ENCODE peak calls at places on chromosomes 12 and 14, in five cellular contexts. One of them, this sample, is unnamed.

GRCh38 chr12:113208041-113208934 is 13.0 kb upstream of the TPCN1 start:
- DNase-seq in CD4-positive, alpha-beta T cell: peak; percentile 39
- DNase-seq in WERI-Rb-1: no peak
- DNase-seq in type B pancreatic cell: no peak
- DNase-seq in stomach: peak; percentile 35
- DNase-seq in this sample: no peak

GRCh38 chr14:100317897-100318808 is 5.0 kb upstream of the SLC25A47 start:
- DNase-seq in CD4-positive, alpha-beta T cell: peak; percentile 71
- DNase-seq in WERI-Rb-1: peak; percentile 55
- DNase-seq in type B pancreatic cell: no peak
- DNase-seq in stomach: peak; percentile 74
- DNase-seq in this sample: peak; percentile 35

GRCh38 chr14:74203546-74203945 is 35.7 kb upstream of the VSX2 start:
- DNase-seq in CD4-positive, alpha-beta T cell: no peak
- DNase-seq in WERI-Rb-1: no peak
- DNase-seq in type B pancreatic cell: no peak
- DNase-seq in stomach: no peak
- DNase-seq in this sample: no peak

GRCh38 chr12:53989227-53990113 is 4.5 kb downstream of the HOXC10 start:
- DNase-seq in CD4-positive, alpha-beta T cell: no peak
- DNase-seq in WERI-Rb-1: peak; percentile 43
- DNase-seq in type B pancreatic cell: no peak
- DNase-seq in stomach: no peak
- DNase-seq in this sample: no peak

GRCh38 chr12:13661005-13661887 is 320.2 kb downstream of the GRIN2B start:
- DNase-seq in CD4-positive, alpha-beta T cell: no peak
- DNase-seq in WERI-Rb-1: peak; percentile 58
- DNase-seq in type B pancreatic cell: no peak
- DNase-seq in stomach: peak; percentile 61
- DNase-seq in this sample: peak; percentile 44

GRCh38 chr14:35365130-35366047 is 39.2 kb downstream of the NFKBIA start:
- DNase-seq in CD4-positive, alpha-beta T cell: no peak
- DNase-seq in WERI-Rb-1: no peak
- DNase-seq in type B pancreatic cell: no peak
- DNase-seq in stomach: peak; percentile 65
- DNase-seq in this sample: no peak

GRCh38 chr12:123529636-123530035 is 3.9 kb downstream of the RILPL1 start:
- DNase-seq in CD4-positive, alpha-beta T cell: no peak
- DNase-seq in WERI-Rb-1: no peak
- DNase-seq in type B pancreatic cell: no peak
- DNase-seq in stomach: no peak
- DNase-seq in this sample: no peak

GRCh38 chr12:106953352-106954260 is 2.1 kb upstream of the TMEM263 start:
- DNase-seq in CD4-positive, alpha-beta T cell: no peak
- DNase-seq in WERI-Rb-1: no peak
- DNase-seq in type B pancreatic cell: no peak
- DNase-seq in stomach: no peak
- DNase-seq in this sample: no peak

GRCh38 chr12:77584860-77585259 is 245.8 kb upstream of the NAV3 start:
- DNase-seq in CD4-positive, alpha-beta T cell: no peak
- DNase-seq in WERI-Rb-1: peak; percentile 87
- DNase-seq in type B pancreatic cell: no peak
- DNase-seq in stomach: no peak
- DNase-seq in this sample: no peak

DNA sequence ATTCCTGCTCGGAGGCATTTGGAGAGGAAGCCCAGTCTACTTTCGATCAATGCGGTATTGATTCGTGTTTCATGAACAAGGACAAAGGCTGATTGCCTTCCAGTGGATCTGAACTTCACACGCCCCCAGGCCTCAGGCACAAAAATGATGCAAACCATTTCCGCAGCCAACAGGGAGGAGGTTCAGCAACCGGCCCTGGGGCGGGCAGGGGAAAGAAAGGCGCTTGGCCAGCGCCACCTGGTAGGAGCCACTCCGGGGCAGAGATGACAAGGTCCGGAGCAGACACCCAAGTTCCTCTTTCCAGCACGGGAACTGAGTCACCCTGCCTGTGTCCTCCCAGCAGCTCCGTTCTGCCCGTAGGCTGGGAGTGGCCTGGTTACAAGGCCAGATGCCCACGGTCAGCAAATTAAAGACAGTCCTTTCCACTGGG is 136.4 kb downstream of the SCARB1 start:
- DNase-seq in CD4-positive, alpha-beta T cell: no peak
- DNase-seq in WERI-Rb-1: no peak
- DNase-seq in type B pancreatic cell: no peak
- DNase-seq in stomach: peak; percentile 43
- DNase-seq in this sample: no peak
- TF ChIP-seq CTCF in CD4-positive, alpha-beta T cell: no peak
- TF ChIP-seq CTCF in WERI-Rb-1: no peak
- TF ChIP-seq CTCF in type B pancreatic cell: no peak
- TF ChIP-seq CTCF in stomach: no peak
- TF ChIP-seq CTCF in this sample: no peak

GRCh38 chr12:132380646-132381045 is 51.3 kb upstream of the GALNT9 start:
- DNase-seq in CD4-positive, alpha-beta T cell: no peak
- DNase-seq in WERI-Rb-1: no peak
- DNase-seq in type B pancreatic cell: no peak
- DNase-seq in stomach: no peak
- DNase-seq in this sample: no peak
- TF ChIP-seq CTCF in CD4-positive, alpha-beta T cell: no peak
- TF ChIP-seq CTCF in WERI-Rb-1: no peak
- TF ChIP-seq CTCF in type B pancreatic cell: no peak
- TF ChIP-seq CTCF in stomach: no peak
- TF ChIP-seq CTCF in this sample: no peak

DNA sequence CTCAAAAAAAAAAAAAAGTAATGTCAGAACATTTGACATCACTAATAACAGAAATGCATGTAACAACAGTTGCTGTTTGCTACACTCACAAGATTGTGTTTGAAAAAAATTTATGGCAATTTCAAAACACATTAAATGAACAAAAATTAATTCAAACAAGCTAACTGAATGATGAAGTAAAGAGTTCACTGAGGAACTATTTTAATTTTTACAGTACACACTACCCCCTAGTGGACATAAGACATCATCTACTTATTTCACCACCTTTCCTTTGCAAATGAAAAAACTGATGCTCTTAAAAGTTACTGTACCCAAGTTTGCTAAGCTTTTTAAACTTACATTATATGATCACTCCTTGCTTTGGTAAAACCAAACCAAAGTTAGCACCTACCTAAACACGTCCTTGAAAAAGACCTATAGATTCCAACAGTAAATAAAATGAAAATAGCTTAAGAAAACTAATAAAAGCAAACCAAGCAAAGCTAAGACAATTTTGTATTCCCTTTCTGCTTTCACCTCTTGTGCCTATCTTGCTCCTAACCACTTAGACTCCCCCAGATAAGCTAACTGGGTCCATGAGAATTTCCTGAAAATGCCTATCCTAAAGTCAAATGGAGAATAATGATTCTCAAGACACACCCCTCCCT is 22.2 kb downstream of the UBE2N start:
- DNase-seq in CD4-positive, alpha-beta T cell: no peak
- DNase-seq in WERI-Rb-1: no peak
- DNase-seq in type B pancreatic cell: no peak
- DNase-seq in stomach: no peak
- DNase-seq in this sample: no peak
- TF ChIP-seq CTCF in CD4-positive, alpha-beta T cell: peak; percentile 76
- TF ChIP-seq CTCF in WERI-Rb-1: peak; percentile 25
- TF ChIP-seq CTCF in type B pancreatic cell: peak; percentile 83
- TF ChIP-seq CTCF in stomach: peak; percentile 68
- TF ChIP-seq CTCF in this sample: peak; percentile 74

DNA sequence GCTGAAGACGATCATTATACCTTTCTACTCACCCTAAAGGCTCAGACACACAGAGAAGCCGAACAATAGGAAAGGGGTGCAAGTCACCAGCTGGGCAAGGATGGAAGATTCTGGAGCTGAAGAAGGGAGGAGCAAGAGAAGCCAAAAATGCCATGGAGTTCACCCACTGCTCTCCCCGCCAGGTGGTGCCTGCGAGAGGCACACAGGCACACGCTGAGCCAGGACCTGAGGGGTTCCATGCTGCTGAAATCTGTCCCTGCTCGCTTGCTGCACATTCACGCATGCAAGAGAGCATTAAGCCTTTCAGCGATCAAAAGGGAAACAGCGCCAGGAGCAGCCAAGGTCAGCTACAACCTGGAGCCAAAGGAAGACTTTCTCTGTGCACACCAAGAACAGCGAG is 104.2 kb downstream of the ANO2 start:
- DNase-seq in CD4-positive, alpha-beta T cell: no peak
- DNase-seq in WERI-Rb-1: no peak
- DNase-seq in type B pancreatic cell: no peak
- DNase-seq in stomach: no peak
- DNase-seq in this sample: no peak
- TF ChIP-seq CTCF in CD4-positive, alpha-beta T cell: no peak
- TF ChIP-seq CTCF in WERI-Rb-1: no peak
- TF ChIP-seq CTCF in type B pancreatic cell: no peak
- TF ChIP-seq CTCF in stomach: no peak
- TF ChIP-seq CTCF in this sample: no peak

DNA sequence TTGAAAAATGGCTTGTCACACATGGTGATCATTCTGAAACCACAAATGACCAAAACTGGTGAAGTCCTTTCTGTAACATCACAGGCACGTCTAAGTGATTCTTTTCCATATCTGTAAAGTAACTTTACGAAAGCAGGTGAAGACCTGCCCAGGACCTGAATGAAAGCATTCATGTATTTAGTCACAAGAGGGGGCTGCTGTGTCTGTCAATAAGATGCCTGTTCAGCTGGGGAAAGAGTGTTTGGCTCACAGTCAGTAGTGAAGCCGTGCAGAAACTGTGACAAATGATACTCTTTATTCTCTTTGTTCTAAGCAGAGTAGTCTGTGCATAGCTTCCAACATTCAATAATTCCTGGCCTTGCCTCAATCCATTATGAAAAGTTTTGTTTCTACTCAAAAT is 373.5 kb upstream of the OR4E1 start:
- DNase-seq in CD4-positive, alpha-beta T cell: peak; percentile 11
- DNase-seq in WERI-Rb-1: no peak
- DNase-seq in type B pancreatic cell: no peak
- DNase-seq in stomach: no peak
- DNase-seq in this sample: no peak
- TF ChIP-seq CTCF in CD4-positive, alpha-beta T cell: peak; percentile 47
- TF ChIP-seq CTCF in WERI-Rb-1: peak; percentile 31
- TF ChIP-seq CTCF in type B pancreatic cell: peak; percentile 64
- TF ChIP-seq CTCF in stomach: no peak
- TF ChIP-seq CTCF in this sample: peak; percentile 71

GRCh38 chr12:44003721-44004120 is 167.8 kb downstream of the TMEM117 start:
- DNase-seq in CD4-positive, alpha-beta T cell: no peak
- DNase-seq in WERI-Rb-1: no peak
- DNase-seq in type B pancreatic cell: no peak
- DNase-seq in stomach: no peak
- DNase-seq in this sample: no peak

GRCh38 chr12:44000309-44000952 is 164.6 kb downstream of the TMEM117 start:
- DNase-seq in CD4-positive, alpha-beta T cell: peak; percentile 1
- DNase-seq in WERI-Rb-1: peak; percentile 65
- DNase-seq in type B pancreatic cell: no peak
- DNase-seq in stomach: no peak
- DNase-seq in this sample: peak; percentile 9

DNA sequence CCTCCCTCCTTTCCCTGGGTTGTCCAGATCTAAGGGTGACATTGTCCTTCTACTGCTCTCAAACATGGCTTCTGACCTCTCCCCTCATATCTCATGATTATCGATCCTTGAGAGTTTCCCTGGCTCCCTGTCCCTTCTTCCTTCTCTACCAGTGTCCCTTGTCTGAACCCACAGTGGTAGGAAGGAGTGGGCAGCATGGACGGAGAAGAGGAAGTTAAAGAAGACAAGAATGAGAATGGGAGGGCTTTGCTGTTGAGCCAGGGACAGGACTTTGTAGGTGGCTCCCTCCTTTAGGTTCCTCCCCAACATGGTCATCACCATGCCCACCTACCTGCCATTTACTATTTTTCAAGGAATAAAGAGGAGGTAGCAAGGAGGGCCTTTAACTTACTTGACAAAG is 166.7 kb downstream of the TMEM117 start:
- DNase-seq in CD4-positive, alpha-beta T cell: no peak
- DNase-seq in WERI-Rb-1: no peak
- DNase-seq in type B pancreatic cell: no peak
- DNase-seq in stomach: no peak
- DNase-seq in this sample: no peak
- TF ChIP-seq CTCF in CD4-positive, alpha-beta T cell: no peak
- TF ChIP-seq CTCF in WERI-Rb-1: no peak
- TF ChIP-seq CTCF in type B pancreatic cell: no peak
- TF ChIP-seq CTCF in stomach: no peak
- TF ChIP-seq CTCF in this sample: no peak

GRCh38 chr12:62604373-62604772 is 137.7 kb downstream of the MON2 start:
- DNase-seq in CD4-positive, alpha-beta T cell: no peak
- DNase-seq in WERI-Rb-1: no peak
- DNase-seq in type B pancreatic cell: no peak
- DNase-seq in stomach: no peak
- DNase-seq in this sample: no peak

GRCh38 chr12:62601765-62602444 is 135.3 kb downstream of the MON2 start:
- DNase-seq in CD4-positive, alpha-beta T cell: no peak
- DNase-seq in WERI-Rb-1: no peak
- DNase-seq in type B pancreatic cell: no peak
- DNase-seq in stomach: no peak
- DNase-seq in this sample: no peak

GRCh38 chr12:62602445-62603060 is 135.9 kb downstream of the MON2 start:
- DNase-seq in CD4-positive, alpha-beta T cell: peak; percentile 82
- DNase-seq in WERI-Rb-1: peak; percentile 94
- DNase-seq in type B pancreatic cell: peak; percentile 91
- DNase-seq in stomach: peak; percentile 87
- DNase-seq in this sample: peak; percentile 72

GRCh38 chr12:62603811-62604098 is 137.1 kb downstream of the MON2 start:
- DNase-seq in CD4-positive, alpha-beta T cell: no peak
- DNase-seq in WERI-Rb-1: no peak
- DNase-seq in type B pancreatic cell: no peak
- DNase-seq in stomach: no peak
- DNase-seq in this sample: no peak

GRCh38 chr12:62603061-62603810 is 136.6 kb downstream of the MON2 start:
- DNase-seq in CD4-positive, alpha-beta T cell: peak; percentile 78
- DNase-seq in WERI-Rb-1: peak; percentile 84
- DNase-seq in type B pancreatic cell: peak; percentile 91
- DNase-seq in stomach: peak; percentile 80
- DNase-seq in this sample: peak; percentile 73
- TF ChIP-seq CTCF in CD4-positive, alpha-beta T cell: peak; percentile 48
- TF ChIP-seq CTCF in WERI-Rb-1: peak; percentile 69
- TF ChIP-seq CTCF in type B pancreatic cell: peak; percentile 72
- TF ChIP-seq CTCF in stomach: peak; percentile 29
- TF ChIP-seq CTCF in this sample: peak; percentile 58

GRCh38 chr12:57101892-57102695 is 9.1 kb downstream of the STAT6 start:
- DNase-seq in CD4-positive, alpha-beta T cell: no peak
- DNase-seq in WERI-Rb-1: no peak
- DNase-seq in type B pancreatic cell: no peak
- DNase-seq in stomach: peak; percentile 58
- DNase-seq in this sample: no peak
- TF ChIP-seq CTCF in CD4-positive, alpha-beta T cell: no peak
- TF ChIP-seq CTCF in WERI-Rb-1: no peak
- TF ChIP-seq CTCF in type B pancreatic cell: no peak
- TF ChIP-seq CTCF in stomach: no peak
- TF ChIP-seq CTCF in this sample: no peak

GRCh38 chr12:109393437-109394345 is 46.0 kb downstream of the MYO1H start:
- DNase-seq in CD4-positive, alpha-beta T cell: peak; percentile 5
- DNase-seq in WERI-Rb-1: peak; percentile 62
- DNase-seq in type B pancreatic cell: no peak
- DNase-seq in stomach: peak; percentile 48
- DNase-seq in this sample: no peak
- TF ChIP-seq CTCF in CD4-positive, alpha-beta T cell: peak; percentile 86
- TF ChIP-seq CTCF in WERI-Rb-1: peak; percentile 89
- TF ChIP-seq CTCF in type B pancreatic cell: peak; percentile 92
- TF ChIP-seq CTCF in stomach: peak; percentile 58
- TF ChIP-seq CTCF in this sample: peak; percentile 90